ENCODE peak calls at places on chromosomes 16 and 17, in seven cellular contexts. One of them, this sample, is unnamed.

GRCh38 chr17:31413871-31414589 is 22.6 kb downstream of the RAB11FIP4 start:
- DNase-seq in testis: no peak
- DNase-seq in tibial artery: no peak
- DNase-seq in tibial nerve: no peak
- DNase-seq in lower lobe of right lung: no peak
- DNase-seq in neural progenitor cell: peak; percentile 90
- DNase-seq in heart right ventricle: no peak
- DNase-seq in this sample: no peak

GRCh38 chr17:74618446-74618845 is 5.1 kb downstream of the CD300E start:
- DNase-seq in testis: no peak
- DNase-seq in tibial artery: no peak
- DNase-seq in tibial nerve: no peak
- DNase-seq in lower lobe of right lung: no peak
- DNase-seq in neural progenitor cell: no peak
- DNase-seq in heart right ventricle: no peak
- DNase-seq in this sample: no peak

GRCh38 chr17:73048170-73048569 is 44.3 kb downstream of the SLC39A11 start:
- DNase-seq in testis: no peak
- DNase-seq in tibial artery: no peak
- DNase-seq in tibial nerve: no peak
- DNase-seq in lower lobe of right lung: no peak
- DNase-seq in neural progenitor cell: no peak
- DNase-seq in heart right ventricle: no peak
- DNase-seq in this sample: no peak

GRCh38 chr17:34171245-34171818 is 83.8 kb upstream of the CCL2 start:
- DNase-seq in testis: peak; percentile 76
- DNase-seq in tibial artery: no peak
- DNase-seq in tibial nerve: peak; percentile 72
- DNase-seq in lower lobe of right lung: peak; percentile 57
- DNase-seq in neural progenitor cell: peak; percentile 57
- DNase-seq in heart right ventricle: peak; percentile 17
- DNase-seq in this sample: no peak

GRCh38 chr17:21140911-21141310 is 14.1 kb downstream of the DHRS7B start:
- DNase-seq in testis: no peak
- DNase-seq in tibial artery: no peak
- DNase-seq in tibial nerve: no peak
- DNase-seq in lower lobe of right lung: no peak
- DNase-seq in neural progenitor cell: no peak
- DNase-seq in heart right ventricle: no peak
- DNase-seq in this sample: no peak

GRCh38 chr17:6402258-6402657 is 32.7 kb downstream of the AIPL1 start:
- DNase-seq in testis: no peak
- DNase-seq in tibial artery: no peak
- DNase-seq in tibial nerve: no peak
- DNase-seq in lower lobe of right lung: no peak
- DNase-seq in neural progenitor cell: no peak
- DNase-seq in heart right ventricle: no peak
- DNase-seq in this sample: no peak

GRCh38 chr17:1574697-1575471 is 12.3 kb upstream of the PITPNA start:
- DNase-seq in testis: no peak
- DNase-seq in tibial artery: no peak
- DNase-seq in tibial nerve: no peak
- DNase-seq in lower lobe of right lung: no peak
- DNase-seq in neural progenitor cell: no peak
- DNase-seq in heart right ventricle: no peak
- DNase-seq in this sample: no peak

GRCh38 chr17:41415833-41416335 is 8.5 kb downstream of the KRT37 start:
- DNase-seq in testis: peak; percentile 83
- DNase-seq in tibial artery: no peak
- DNase-seq in tibial nerve: peak; percentile 63
- DNase-seq in lower lobe of right lung: no peak
- DNase-seq in neural progenitor cell: no peak
- DNase-seq in heart right ventricle: no peak
- DNase-seq in this sample: no peak

GRCh38 chr16:27712251-27712711 is 162.3 kb downstream of the KATNIP start:
- DNase-seq in testis: no peak
- DNase-seq in tibial artery: no peak
- DNase-seq in tibial nerve: no peak
- DNase-seq in lower lobe of right lung: no peak
- DNase-seq in neural progenitor cell: no peak
- DNase-seq in heart right ventricle: no peak
- DNase-seq in this sample: no peak

GRCh38 chr17:20086416-20087074 is 77.4 kb downstream of the SPECC1 start:
- DNase-seq in testis: peak; percentile 9
- DNase-seq in tibial artery: no peak
- DNase-seq in tibial nerve: no peak
- DNase-seq in lower lobe of right lung: no peak
- DNase-seq in neural progenitor cell: no peak
- DNase-seq in heart right ventricle: no peak
- DNase-seq in this sample: no peak

GRCh38 chr17:58278661-58279015 is 2.1 kb downstream of the MPO start:
- DNase-seq in testis: no peak
- DNase-seq in tibial artery: no peak
- DNase-seq in tibial nerve: no peak
- DNase-seq in lower lobe of right lung: no peak
- DNase-seq in neural progenitor cell: no peak
- DNase-seq in heart right ventricle: peak; percentile 48
- DNase-seq in this sample: no peak

GRCh38 chr16:66386629-66387622 is 20.4 kb downstream of the CDH5 start:
- DNase-seq in testis: peak; percentile 10
- DNase-seq in tibial artery: peak; percentile 51
- DNase-seq in tibial nerve: no peak
- DNase-seq in lower lobe of right lung: no peak
- DNase-seq in neural progenitor cell: no peak
- DNase-seq in heart right ventricle: no peak
- DNase-seq in this sample: no peak

GRCh38 chr17:1000597-1001490 is 3.9 kb downstream of the TIMM22 start:
- DNase-seq in testis: no peak
- DNase-seq in tibial artery: peak; percentile 78
- DNase-seq in tibial nerve: no peak
- DNase-seq in lower lobe of right lung: no peak
- DNase-seq in neural progenitor cell: no peak
- DNase-seq in heart right ventricle: no peak
- DNase-seq in this sample: no peak

GRCh38 chr17:51572115-51572514 is 311.8 kb downstream of the UTP18 start:
- DNase-seq in testis: no peak
- DNase-seq in tibial artery: no peak
- DNase-seq in tibial nerve: no peak
- DNase-seq in lower lobe of right lung: no peak
- DNase-seq in neural progenitor cell: no peak
- DNase-seq in heart right ventricle: no peak
- DNase-seq in this sample: no peak

GRCh38 chr16:50459681-50460080 is 88.5 kb upstream of the NKD1 start:
- DNase-seq in testis: no peak
- DNase-seq in tibial artery: peak; percentile 40
- DNase-seq in tibial nerve: no peak
- DNase-seq in lower lobe of right lung: peak; percentile 12
- DNase-seq in neural progenitor cell: no peak
- DNase-seq in heart right ventricle: no peak
- DNase-seq in this sample: no peak

GRCh38 chr16:89672177-89672941 is 14.1 kb upstream of the CDK10 start:
- DNase-seq in testis: no peak
- DNase-seq in tibial artery: no peak
- DNase-seq in tibial nerve: no peak
- DNase-seq in lower lobe of right lung: no peak
- DNase-seq in neural progenitor cell: no peak
- DNase-seq in heart right ventricle: no peak
- DNase-seq in this sample: no peak

GRCh38 chr16:4306439-4307214 is 9.2 kb upstream of the GLIS2 start:
- DNase-seq in testis: no peak
- DNase-seq in tibial artery: no peak
- DNase-seq in tibial nerve: no peak
- DNase-seq in lower lobe of right lung: no peak
- DNase-seq in neural progenitor cell: peak; percentile 45
- DNase-seq in heart right ventricle: no peak
- DNase-seq in this sample: no peak

GRCh38 chr17:39487946-39488345 is 26.7 kb downstream of the CDK12 start:
- DNase-seq in testis: no peak
- DNase-seq in tibial artery: peak; percentile 23
- DNase-seq in tibial nerve: no peak
- DNase-seq in lower lobe of right lung: no peak
- DNase-seq in neural progenitor cell: no peak
- DNase-seq in heart right ventricle: no peak
- DNase-seq in this sample: no peak

GRCh38 chr17:65039349-65039988 is 17.1 kb downstream of the GNA13 start:
- DNase-seq in testis: no peak
- DNase-seq in tibial artery: no peak
- DNase-seq in tibial nerve: no peak
- DNase-seq in lower lobe of right lung: no peak
- DNase-seq in neural progenitor cell: no peak
- DNase-seq in heart right ventricle: no peak
- DNase-seq in this sample: no peak

GRCh38 chr17:83007504-83008475 is 71.6 kb upstream of the METRNL start:
- DNase-seq in testis: no peak
- DNase-seq in tibial artery: no peak
- DNase-seq in tibial nerve: no peak
- DNase-seq in lower lobe of right lung: no peak
- DNase-seq in neural progenitor cell: peak; percentile 14
- DNase-seq in heart right ventricle: no peak
- DNase-seq in this sample: no peak

GRCh38 chr16:17211797-17212196 is 259.0 kb downstream of the XYLT1 start:
- DNase-seq in testis: no peak
- DNase-seq in tibial artery: no peak
- DNase-seq in tibial nerve: no peak
- DNase-seq in lower lobe of right lung: no peak
- DNase-seq in neural progenitor cell: peak; percentile 81
- DNase-seq in heart right ventricle: no peak
- DNase-seq in this sample: no peak

GRCh38 chr17:5500247-5500803 is 14.0 kb downstream of the MIS12 start:
- DNase-seq in testis: no peak
- DNase-seq in tibial artery: no peak
- DNase-seq in tibial nerve: no peak
- DNase-seq in lower lobe of right lung: no peak
- DNase-seq in neural progenitor cell: no peak
- DNase-seq in heart right ventricle: no peak
- DNase-seq in this sample: no peak

DNA sequence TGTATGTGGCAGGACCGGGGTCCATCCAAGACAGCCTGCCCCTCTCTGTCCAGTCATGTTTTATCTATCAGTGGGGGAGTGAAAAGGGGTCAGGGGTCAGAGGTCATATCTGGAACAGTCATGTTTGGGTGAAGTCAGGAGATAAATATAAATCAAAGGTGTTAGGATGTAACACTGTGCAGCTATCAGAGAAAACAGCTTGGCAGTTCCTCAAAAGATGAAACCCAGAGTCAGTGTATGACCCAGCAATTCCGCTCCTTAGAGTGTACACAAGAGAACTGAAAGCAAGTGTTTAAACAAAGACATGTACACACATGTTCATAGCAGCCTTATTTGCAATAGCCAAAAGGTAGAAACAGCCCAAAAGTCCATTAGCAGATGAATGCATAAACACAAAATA is 361.3 kb downstream of the FOXL1 start:
- DNase-seq in testis: no peak
- DNase-seq in tibial artery: no peak
- DNase-seq in tibial nerve: no peak
- DNase-seq in lower lobe of right lung: no peak
- DNase-seq in neural progenitor cell: no peak
- DNase-seq in heart right ventricle: no peak
- DNase-seq in this sample: no peak
- TF ChIP-seq CTCF in testis: no peak
- TF ChIP-seq CTCF in tibial artery: no peak
- TF ChIP-seq CTCF in tibial nerve: no peak
- TF ChIP-seq CTCF in lower lobe of right lung: no peak
- TF ChIP-seq CTCF in neural progenitor cell: no peak
- TF ChIP-seq CTCF in heart right ventricle: no peak
- TF ChIP-seq CTCF in this sample: no peak

GRCh38 chr17:50338645-50339044 is 7.3 kb upstream of the XYLT2 start:
- DNase-seq in testis: no peak
- DNase-seq in tibial artery: no peak
- DNase-seq in tibial nerve: no peak
- DNase-seq in lower lobe of right lung: no peak
- DNase-seq in neural progenitor cell: no peak
- DNase-seq in heart right ventricle: no peak
- DNase-seq in this sample: no peak

GRCh38 chr17:50337956-50338355 is 8.0 kb upstream of the XYLT2 start:
- DNase-seq in testis: no peak
- DNase-seq in tibial artery: no peak
- DNase-seq in tibial nerve: no peak
- DNase-seq in lower lobe of right lung: no peak
- DNase-seq in neural progenitor cell: no peak
- DNase-seq in heart right ventricle: no peak
- DNase-seq in this sample: no peak

GRCh38 chr17:50344712-50345380 is 1.1 kb upstream of the XYLT2 start:
- DNase-seq in testis: no peak
- DNase-seq in tibial artery: peak; percentile 59
- DNase-seq in tibial nerve: no peak
- DNase-seq in lower lobe of right lung: no peak
- DNase-seq in neural progenitor cell: no peak
- DNase-seq in heart right ventricle: no peak
- DNase-seq in this sample: no peak

GRCh38 chr17:50339381-50339780 is 6.5 kb upstream of the XYLT2 start:
- DNase-seq in testis: no peak
- DNase-seq in tibial artery: no peak
- DNase-seq in tibial nerve: no peak
- DNase-seq in lower lobe of right lung: no peak
- DNase-seq in neural progenitor cell: no peak
- DNase-seq in heart right ventricle: no peak
- DNase-seq in this sample: no peak
- H3K4me1 ChIP-seq in testis: no peaks in the 10 kb centered on the region
- H3K4me1 ChIP-seq in tibial artery: no peaks in the 10 kb centered on the region
- H3K4me1 ChIP-seq in tibial nerve: no peaks in the 10 kb centered on the region
- H3K4me1 ChIP-seq in lower lobe of right lung: no peaks in the 10 kb centered on the region
- H3K4me1 ChIP-seq in neural progenitor cell: no peaks in the 10 kb centered on the region
- H3K4me1 ChIP-seq in heart right ventricle: no peaks in the 10 kb centered on the region
- H3K4me1 ChIP-seq in this sample: no peaks in the 10 kb centered on the region

DNA sequence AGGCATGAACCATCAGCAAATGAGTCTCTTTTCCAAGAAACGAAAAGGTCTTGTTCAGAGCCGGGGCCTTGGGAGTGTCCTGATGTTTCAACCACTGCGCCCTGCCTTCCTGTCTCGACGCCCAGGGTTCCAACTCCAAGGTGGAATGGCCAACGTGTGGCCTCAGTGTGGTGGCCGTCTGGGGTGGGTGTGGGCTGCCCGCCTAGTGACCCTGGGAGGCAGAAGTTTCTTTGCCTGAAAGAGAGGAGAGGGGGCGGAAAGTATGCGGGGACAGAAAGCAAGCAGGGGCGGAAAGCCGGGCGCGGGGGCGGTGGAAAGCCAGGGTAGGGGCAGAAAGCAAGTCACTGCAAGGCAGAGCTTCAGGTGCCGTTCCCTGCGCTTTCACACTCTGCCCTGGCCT is 4.1 kb downstream of the MSRB1 start:
- DNase-seq in testis: no peak
- DNase-seq in tibial artery: no peak
- DNase-seq in tibial nerve: no peak
- DNase-seq in lower lobe of right lung: no peak
- DNase-seq in neural progenitor cell: no peak
- DNase-seq in heart right ventricle: no peak
- DNase-seq in this sample: no peak
- H3K27ac ChIP-seq in testis: no peak overlapping the region
- H3K27ac ChIP-seq in tibial artery: no peak overlapping the region
- H3K27ac ChIP-seq in tibial nerve: no peak overlapping the region
- H3K27ac ChIP-seq in lower lobe of right lung: peak overlapping the region; percentile 49
- H3K27ac ChIP-seq in neural progenitor cell: no peak overlapping the region
- H3K27ac ChIP-seq in heart right ventricle: no peak overlapping the region
- H3K27ac ChIP-seq in this sample: no peak overlapping the region

DNA sequence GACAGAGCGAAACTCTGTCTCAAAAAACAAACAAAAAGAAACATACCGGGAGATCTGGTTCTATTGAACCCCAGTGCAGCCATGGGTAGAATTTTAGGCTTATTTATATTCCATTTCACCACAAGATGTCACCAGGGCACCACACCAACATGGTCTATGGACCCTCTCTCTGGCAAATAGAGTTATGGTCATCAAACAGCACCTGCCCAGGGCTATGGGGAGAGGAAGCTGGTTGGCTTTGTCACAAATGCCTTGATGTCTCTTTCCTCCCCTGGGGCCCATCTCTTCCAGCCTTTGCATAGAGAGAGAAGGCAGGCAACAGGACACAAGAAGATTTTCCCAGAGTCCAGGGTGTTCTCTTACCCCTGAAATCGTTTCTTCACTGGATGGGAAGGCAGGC is 128.4 kb downstream of the WWOX start:
- DNase-seq in testis: no peak
- DNase-seq in tibial artery: no peak
- DNase-seq in tibial nerve: no peak
- DNase-seq in lower lobe of right lung: no peak
- DNase-seq in neural progenitor cell: peak; percentile 45
- DNase-seq in heart right ventricle: no peak
- DNase-seq in this sample: no peak
- TF ChIP-seq CTCF in testis: no peak
- TF ChIP-seq CTCF in tibial artery: peak; percentile 27
- TF ChIP-seq CTCF in tibial nerve: no peak
- TF ChIP-seq CTCF in lower lobe of right lung: no peak
- TF ChIP-seq CTCF in neural progenitor cell: peak; percentile 53
- TF ChIP-seq CTCF in heart right ventricle: no peak
- TF ChIP-seq CTCF in this sample: no peak

This sample was measured in thoracic aorta.